ENCODE peak calls at places on chromosomes 16 and 17, in five cellular contexts. T is renal cortical epithelial cell; D is NCI-H146; G is activated T-cell treated with anti-CD3 and anti-CD28 coated beads, Interleukin-2, amount 50 U/mL, for 72 hours; E is NCI-H1417. C is an unnamed sample.
A peak's percentile ranks its signal among the peaks of the same experiment; 100 is the strongest.

GRCh38 chr17:76697702-76698465 is 12.9 kb downstream of the MXRA7 start:
- DNase-seq in T (peak; percentile 54), D (peak; percentile 20), G (no peak), E (peak; percentile 89), C (no peak)

GRCh38 chr16:67865318-67865717 is 7.5 kb upstream of the EDC4 start:
- DNase-seq in T (peak; percentile 51), D (peak; percentile 13), G (no peak), E (no peak), C (no peak)

GRCh38 chr16:86982912-86983311 is 334.3 kb downstream of the C16orf95 start:
- DNase-seq in T (no peak), D (no peak), G (no peak), E (no peak), C (no peak)

GRCh38 chr17:48642843-48643696 is 16.9 kb upstream of the HOXB9 start:
- DNase-seq in T (no peak), D (no peak), G (no peak), E (no peak), C (no peak)

GRCh38 chr16:70432800-70433455 is 6.0 kb downstream of the ST3GAL2 start:
- DNase-seq in T (no peak), D (no peak), G (no peak), E (no peak), C (no peak)

GRCh38 chr17:29591737-29592624 is 951 bp upstream of the ANKRD13B start:
- DNase-seq in T (peak; percentile 49), D (peak; percentile 93), G (peak; percentile 88), E (peak; percentile 87), C (peak; percentile 87)

GRCh38 chr16:19542138-19542821 is 13.2 kb upstream of the VPS35L start:
- DNase-seq in T (peak; percentile 43), D (peak; percentile 98), G (no peak), E (peak; percentile 81), C (no peak)

GRCh38 chr17:77528516-77529327 is 388.0 kb downstream of the SEC14L1 start:
- DNase-seq in T (no peak), D (peak; percentile 78), G (peak; percentile 60), E (no peak), C (peak; percentile 58)

GRCh38 chr17:76024353-76024752 is 2.8 kb downstream of the EVPL start:
- DNase-seq in T (no peak), D (no peak), G (no peak), E (no peak), C (no peak)

GRCh38 chr16:47493358-47494337 is 32.5 kb downstream of the PHKB start:
- DNase-seq in T (no peak), D (no peak), G (no peak), E (no peak), C (no peak)

GRCh38 chr17:19023209-19023999 is 18.8 kb upstream of the FAM83G start:
- DNase-seq in T (no peak), D (no peak), G (no peak), E (no peak), C (no peak)

GRCh38 chr16:23729503-23730424 is 16.7 kb upstream of the ERN2 start:
- DNase-seq in T (peak; percentile 51), D (peak; percentile 18), G (no peak), E (no peak), C (no peak)

GRCh38 chr16:56115817-56116576 is 75.3 kb upstream of the GNAO1 start:
- DNase-seq in T (no peak), D (no peak), G (no peak), E (no peak), C (no peak)

GRCh38 chr17:27657620-27658019 is 26.6 kb downstream of the LGALS9 start:
- DNase-seq in T (peak; percentile 20), D (no peak), G (no peak), E (no peak), C (no peak)

GRCh38 chr17:83096401-83097220 is 17.2 kb downstream of the METRNL start:
- DNase-seq in T (no peak), D (no peak), G (no peak), E (peak; percentile 43), C (no peak)

GRCh38 chr16:19810817-19811731 is 73.6 kb downstream of the GPRC5B start:
- DNase-seq in T (peak; percentile 99), D (no peak), G (no peak), E (no peak), C (no peak)

GRCh38 chr17:28572294-28573099 is 1.2 kb upstream of the PIGS start:
- DNase-seq in T (no peak), D (no peak), G (no peak), E (no peak), C (no peak)

GRCh38 chr16:52773026-52773425 is 226.1 kb upstream of the TOX3 start:
- DNase-seq in T (no peak), D (no peak), G (no peak), E (peak; percentile 70), C (no peak)

GRCh38 chr17:37791434-37791833 is 46.6 kb upstream of the HNF1B start:
- DNase-seq in T (peak; percentile 92), D (peak; percentile 6), G (peak; percentile 58), E (peak; percentile 27), C (peak; percentile 36)

GRCh38 chr17:39079836-39080235 is 71.6 kb downstream of the PLXDC1 start:
- DNase-seq in T (no peak), D (no peak), G (no peak), E (no peak), C (no peak)

GRCh38 chr17:2503627-2504026 is 8.1 kb downstream of the METTL16 start:
- DNase-seq in T (no peak), D (no peak), G (no peak), E (no peak), C (no peak)

GRCh38 chr16:9199312-9199711 is 107.9 kb downstream of the HAPSTR1 start:
- DNase-seq in T (no peak), D (no peak), G (no peak), E (no peak), C (no peak)

GRCh38 chr17:74699236-74699635 is 13.5 kb downstream of the CD300LF start:
- DNase-seq in T (no peak), D (no peak), G (no peak), E (no peak), C (no peak)

GRCh38 chr16:46972429-46972970 is 974 bp downstream of the DNAJA2 start:
- DNase-seq in T (peak; percentile 36), D (no peak), G (no peak), E (no peak), C (no peak)

GRCh38 chr16:75011634-75012307 is 12.9 kb downstream of the ZNRF1 start:
- DNase-seq in T (peak; percentile 94), D (peak; percentile 4), G (peak; percentile 75), E (no peak), C (peak; percentile 48)

GRCh38 chr16:75138636-75139035 is 9.7 kb upstream of the ZFP1 start:
- DNase-seq in T (no peak), D (peak; percentile 74), G (no peak), E (no peak), C (no peak)

GRCh38 chr17:78746263-78746948 is 35.7 kb downstream of the CYTH1 start:
- DNase-seq in T (no peak), D (peak; percentile 19), G (no peak), E (peak; percentile 13), C (no peak)

GRCh38 chr16:83574388-83574787 is 233.4 kb upstream of the HSBP1 start:
- DNase-seq in T (peak; percentile 93), D (no peak), G (no peak), E (no peak), C (no peak)

GRCh38 chr16:84183911-84184310 is 2.9 kb downstream of the TAF1C start:
- DNase-seq in T (no peak), D (no peak), G (no peak), E (no peak), C (no peak)

GRCh38 chr17:35630530-35631148 is 43.5 kb downstream of the AP2B1 start:
- DNase-seq in T (peak; percentile 75), D (no peak), G (no peak), E (no peak), C (no peak)

GRCh38 chr16:676565-677297 is 1.3 kb downstream of the RHBDL1 start:
- DNase-seq in T (no peak), D (peak; percentile 93), G (no peak), E (peak; percentile 94), C (no peak)

GRCh38 chr17:68141050-68141449 is 105.5 kb downstream of the KPNA2 start:
- DNase-seq in T (no peak), D (no peak), G (no peak), E (no peak), C (no peak)

GRCh38 chr17:7060165-7060890 is 16.4 kb upstream of the SLC16A11 start:
- DNase-seq in T (peak; percentile 97), D (no peak), G (peak; percentile 68), E (no peak), C (no peak)

GRCh38 chr17:15946611-15947120 is 1.7 kb downstream of the ADORA2B start:
- DNase-seq in T (no peak), D (no peak), G (no peak), E (no peak), C (no peak)

GRCh38 chr16:22624038-22624656 is 113.5 kb downstream of the NPIPB5 start:
- DNase-seq in T (no peak), D (peak; percentile 14), G (no peak), E (no peak), C (no peak)

GRCh38 chr17:21358185-21358584 is 18.0 kb upstream of the KCNJ12 start:
- DNase-seq in T (no peak), D (no peak), G (no peak), E (no peak), C (no peak)

C was measured in activated naive CD8-positive, alpha-beta T cell treated with anti-CD3 and anti-CD28 coated beads for 36 hours.